ENCODE peak calls at places on chromosomes 12 and 14, in five cellular contexts. Y, K, B, T and I are unnamed samples.

GRCh38 chr14:87522575-87522974 is 470.4 kb downstream of the GALC start:
- DNase-seq in B (no peak), K (no peak), Y (no peak), T (no peak), I (no peak)

GRCh38 chr14:62914025-62914424 is 131.2 kb downstream of the KCNH5 start:
- DNase-seq in K (no peak), Y (no peak), B (no peak), T (no peak), I (no peak)

GRCh38 chr14:54189358-54190354 is 207.2 kb upstream of the CDKN3 start:
- DNase-seq in Y (no peak), K (no peak), T (no peak), B (no peak), I (no peak)

GRCh38 chr12:131487379-131488129 is 223.3 kb upstream of the SFSWAP start:
- DNase-seq in T (no peak), B (no peak), Y (no peak), K (no peak), I (peak; percentile 45)

GRCh38 chr12:122505419-122506051 is 4.8 kb upstream of the ZCCHC8 start:
- DNase-seq in T (no peak), K (no peak), Y (no peak), B (no peak), I (no peak)

GRCh38 chr14:89973234-89973823 is 17.6 kb downstream of the TDP1 start:
- DNase-seq in K (peak; percentile 24), T (peak; percentile 47), B (peak; percentile 68), Y (no peak), I (peak; percentile 55)

GRCh38 chr12:1661553-1662335 is 29.1 kb upstream of the ADIPOR2 start:
- DNase-seq in K (peak; percentile 77), Y (peak; percentile 64), B (peak; percentile 98), T (peak; percentile 92), I (peak; percentile 98)

GRCh38 chr12:3103806-3104205 is 26.6 kb downstream of the TSPAN9 start:
- DNase-seq in Y (no peak), T (no peak), K (no peak), B (no peak), I (no peak)

GRCh38 chr14:94771191-94771905 is 1.4 kb upstream of the GSC start:
- DNase-seq in Y (no peak), B (no peak), T (no peak), K (no peak), I (no peak)

GRCh38 chr14:103522649-103523582 is at the start of gene CKB:
- DNase-seq in K (peak; percentile 72), T (no peak), B (peak; percentile 72), Y (no peak), I (peak; percentile 37)

GRCh38 chr12:17875230-17875629 is 214.8 kb downstream of the RERGL start:
- DNase-seq in B (no peak), T (no peak), K (no peak), Y (no peak), I (no peak)

GRCh38 chr12:2682301-2683282 is 112.2 kb upstream of the FKBP4 start:
- DNase-seq in Y (peak; percentile 26), B (no peak), T (no peak), K (no peak), I (no peak)

GRCh38 chr12:109497675-109498074 is 20.2 kb downstream of the UBE3B start:
- DNase-seq in Y (no peak), B (no peak), K (no peak), T (no peak), I (no peak)

GRCh38 chr12:111584959-111585358 is 14.2 kb downstream of the ATXN2 start:
- DNase-seq in K (no peak), Y (no peak), B (no peak), T (no peak), I (no peak)

GRCh38 chr12:7609051-7609450 is 56.7 kb downstream of the APOBEC1 start:
- DNase-seq in Y (no peak), B (no peak), K (no peak), T (no peak), I (no peak)

GRCh38 chr12:81723361-81723760 is 35.8 kb downstream of the PPFIA2 start:
- DNase-seq in Y (no peak), T (no peak), B (no peak), K (no peak), I (no peak)

GRCh38 chr14:61296707-61297502 is 15.8 kb upstream of the TMEM30B start:
- DNase-seq in B (no peak), Y (no peak), K (no peak), T (no peak), I (no peak)

GRCh38 chr12:54131641-54132280 is 57.0 kb downstream of the SMUG1 start:
- DNase-seq in T (no peak), Y (no peak), K (no peak), B (no peak), I (no peak)

GRCh38 chr12:52130695-52131094 is 51.2 kb downstream of the SMIM41 start:
- DNase-seq in K (peak; percentile 87), T (no peak), B (no peak), Y (peak; percentile 4), I (no peak)